ENCODE peak calls at places on chromosomes 6 and 20, in ten cellular contexts. One of them, this sample, is unnamed.

GRCh38 chr20:59153355-59153681 is 10.3 kb upstream of the ZNF831 start:
- DNase-seq in fibroblast of mammary gland: no peak
- DNase-seq in nucleus accumbens: no peak
- DNase-seq in amygdala: peak; percentile 28
- DNase-seq in naive thymus-derived CD4-positive, alpha-beta T cell: no peak
- DNase-seq in CD14-positive monocyte: no peak
- DNase-seq in brain microvascular endothelial cell: no peak
- DNase-seq in NCI-H774: no peak
- DNase-seq in lower leg skin: peak; percentile 92
- DNase-seq in neural crest cell: no peak
- DNase-seq in this sample: no peak

GRCh38 chr6:166907373-166907841 is 48.9 kb downstream of the RNASET2 start:
- DNase-seq in fibroblast of mammary gland: no peak
- DNase-seq in nucleus accumbens: no peak
- DNase-seq in amygdala: no peak
- DNase-seq in naive thymus-derived CD4-positive, alpha-beta T cell: peak; percentile 7
- DNase-seq in CD14-positive monocyte: no peak
- DNase-seq in brain microvascular endothelial cell: no peak
- DNase-seq in NCI-H774: no peak
- DNase-seq in lower leg skin: no peak
- DNase-seq in neural crest cell: no peak
- DNase-seq in this sample: no peak

GRCh38 chr20:20710847-20711315 is 1.6 kb downstream of the RALGAPA2 start:
- DNase-seq in fibroblast of mammary gland: no peak
- DNase-seq in nucleus accumbens: no peak
- DNase-seq in amygdala: no peak
- DNase-seq in naive thymus-derived CD4-positive, alpha-beta T cell: peak; percentile 56
- DNase-seq in CD14-positive monocyte: no peak
- DNase-seq in brain microvascular endothelial cell: no peak
- DNase-seq in NCI-H774: no peak
- DNase-seq in lower leg skin: no peak
- DNase-seq in neural crest cell: no peak
- DNase-seq in this sample: no peak

GRCh38 chr20:24951536-24952047 is 2.5 kb downstream of the CST7 start:
- DNase-seq in fibroblast of mammary gland: no peak
- DNase-seq in nucleus accumbens: no peak
- DNase-seq in amygdala: no peak
- DNase-seq in naive thymus-derived CD4-positive, alpha-beta T cell: no peak
- DNase-seq in CD14-positive monocyte: no peak
- DNase-seq in brain microvascular endothelial cell: no peak
- DNase-seq in NCI-H774: no peak
- DNase-seq in lower leg skin: peak; percentile 65
- DNase-seq in neural crest cell: no peak
- DNase-seq in this sample: no peak

GRCh38 chr6:116158641-116159040 is 32.7 kb upstream of the COL10A1 start:
- DNase-seq in fibroblast of mammary gland: peak; percentile 73
- DNase-seq in nucleus accumbens: no peak
- DNase-seq in amygdala: no peak
- DNase-seq in naive thymus-derived CD4-positive, alpha-beta T cell: no peak
- DNase-seq in CD14-positive monocyte: no peak
- DNase-seq in brain microvascular endothelial cell: no peak
- DNase-seq in NCI-H774: no peak
- DNase-seq in lower leg skin: no peak
- DNase-seq in neural crest cell: no peak
- DNase-seq in this sample: no peak

GRCh38 chr20:50276119-50277063 is 85.8 kb downstream of the CEBPB start:
- DNase-seq in fibroblast of mammary gland: no peak
- DNase-seq in nucleus accumbens: no peak
- DNase-seq in amygdala: no peak
- DNase-seq in naive thymus-derived CD4-positive, alpha-beta T cell: no peak
- DNase-seq in CD14-positive monocyte: peak; percentile 90
- DNase-seq in brain microvascular endothelial cell: no peak
- DNase-seq in NCI-H774: no peak
- DNase-seq in lower leg skin: no peak
- DNase-seq in neural crest cell: no peak
- DNase-seq in this sample: no peak

GRCh38 chr6:21626756-21627155 is 33.2 kb downstream of the SOX4 start:
- DNase-seq in fibroblast of mammary gland: no peak
- DNase-seq in nucleus accumbens: no peak
- DNase-seq in amygdala: no peak
- DNase-seq in naive thymus-derived CD4-positive, alpha-beta T cell: no peak
- DNase-seq in CD14-positive monocyte: no peak
- DNase-seq in brain microvascular endothelial cell: no peak
- DNase-seq in NCI-H774: no peak
- DNase-seq in lower leg skin: no peak
- DNase-seq in neural crest cell: no peak
- DNase-seq in this sample: no peak

GRCh38 chr6:20698675-20699074 is 164.4 kb downstream of the CDKAL1 start:
- DNase-seq in fibroblast of mammary gland: no peak
- DNase-seq in nucleus accumbens: no peak
- DNase-seq in amygdala: no peak
- DNase-seq in naive thymus-derived CD4-positive, alpha-beta T cell: no peak
- DNase-seq in CD14-positive monocyte: no peak
- DNase-seq in brain microvascular endothelial cell: no peak
- DNase-seq in NCI-H774: no peak
- DNase-seq in lower leg skin: no peak
- DNase-seq in neural crest cell: no peak
- DNase-seq in this sample: no peak

GRCh38 chr6:62042444-62042843 is 243.6 kb downstream of the KHDRBS2 start:
- DNase-seq in fibroblast of mammary gland: no peak
- DNase-seq in nucleus accumbens: no peak
- DNase-seq in amygdala: no peak
- DNase-seq in naive thymus-derived CD4-positive, alpha-beta T cell: no peak
- DNase-seq in CD14-positive monocyte: no peak
- DNase-seq in brain microvascular endothelial cell: no peak
- DNase-seq in NCI-H774: no peak
- DNase-seq in lower leg skin: no peak
- DNase-seq in neural crest cell: no peak
- DNase-seq in this sample: no peak

GRCh38 chr20:63740070-63740500 is 509 bp downstream of the SLC2A4RG start:
- DNase-seq in fibroblast of mammary gland: peak; percentile 17
- DNase-seq in nucleus accumbens: no peak
- DNase-seq in amygdala: no peak
- DNase-seq in naive thymus-derived CD4-positive, alpha-beta T cell: peak; percentile 69
- DNase-seq in CD14-positive monocyte: no peak
- DNase-seq in brain microvascular endothelial cell: no peak
- DNase-seq in NCI-H774: peak; percentile 11
- DNase-seq in lower leg skin: peak; percentile 87
- DNase-seq in neural crest cell: no peak
- DNase-seq in this sample: peak; percentile 81

GRCh38 chr6:159984268-159984786 is 15.4 kb downstream of the IGF2R start:
- DNase-seq in fibroblast of mammary gland: peak; percentile 94
- DNase-seq in nucleus accumbens: no peak
- DNase-seq in amygdala: no peak
- DNase-seq in naive thymus-derived CD4-positive, alpha-beta T cell: no peak
- DNase-seq in CD14-positive monocyte: peak; percentile 92
- DNase-seq in brain microvascular endothelial cell: peak; percentile 98
- DNase-seq in NCI-H774: no peak
- DNase-seq in lower leg skin: peak; percentile 63
- DNase-seq in neural crest cell: no peak
- DNase-seq in this sample: no peak

GRCh38 chr20:542777-543368 is 717 bp downstream of the CSNK2A1 start:
- DNase-seq in fibroblast of mammary gland: no peak
- DNase-seq in nucleus accumbens: no peak
- DNase-seq in amygdala: no peak
- DNase-seq in naive thymus-derived CD4-positive, alpha-beta T cell: no peak
- DNase-seq in CD14-positive monocyte: no peak
- DNase-seq in brain microvascular endothelial cell: no peak
- DNase-seq in NCI-H774: no peak
- DNase-seq in lower leg skin: no peak
- DNase-seq in neural crest cell: no peak
- DNase-seq in this sample: no peak

GRCh38 chr6:133131621-133132020 is 109.5 kb upstream of the EYA4 start:
- DNase-seq in fibroblast of mammary gland: no peak
- DNase-seq in nucleus accumbens: no peak
- DNase-seq in amygdala: no peak
- DNase-seq in naive thymus-derived CD4-positive, alpha-beta T cell: no peak
- DNase-seq in CD14-positive monocyte: no peak
- DNase-seq in brain microvascular endothelial cell: no peak
- DNase-seq in NCI-H774: no peak
- DNase-seq in lower leg skin: no peak
- DNase-seq in neural crest cell: no peak
- DNase-seq in this sample: no peak

GRCh38 chr6:54697423-54697822 is 149.1 kb upstream of the FAM83B start:
- DNase-seq in fibroblast of mammary gland: peak; percentile 19
- DNase-seq in nucleus accumbens: no peak
- DNase-seq in amygdala: no peak
- DNase-seq in naive thymus-derived CD4-positive, alpha-beta T cell: no peak
- DNase-seq in CD14-positive monocyte: no peak
- DNase-seq in brain microvascular endothelial cell: no peak
- DNase-seq in NCI-H774: no peak
- DNase-seq in lower leg skin: no peak
- DNase-seq in neural crest cell: no peak
- DNase-seq in this sample: no peak

GRCh38 chr6:36650848-36651247 is 27.7 kb upstream of the CDKN1A start:
- DNase-seq in fibroblast of mammary gland: no peak
- DNase-seq in nucleus accumbens: no peak
- DNase-seq in amygdala: no peak
- DNase-seq in naive thymus-derived CD4-positive, alpha-beta T cell: no peak
- DNase-seq in CD14-positive monocyte: peak; percentile 67
- DNase-seq in brain microvascular endothelial cell: no peak
- DNase-seq in NCI-H774: no peak
- DNase-seq in lower leg skin: no peak
- DNase-seq in neural crest cell: no peak
- DNase-seq in this sample: no peak

GRCh38 chr20:25512709-25513108 is 72.6 kb downstream of the NINL start:
- DNase-seq in fibroblast of mammary gland: no peak
- DNase-seq in nucleus accumbens: no peak
- DNase-seq in amygdala: no peak
- DNase-seq in naive thymus-derived CD4-positive, alpha-beta T cell: no peak
- DNase-seq in CD14-positive monocyte: no peak
- DNase-seq in brain microvascular endothelial cell: no peak
- DNase-seq in NCI-H774: no peak
- DNase-seq in lower leg skin: peak; percentile 32
- DNase-seq in neural crest cell: no peak
- DNase-seq in this sample: no peak

GRCh38 chr20:63672666-63673065 is 14.6 kb downstream of the RTEL1 start:
- DNase-seq in fibroblast of mammary gland: no peak
- DNase-seq in nucleus accumbens: no peak
- DNase-seq in amygdala: no peak
- DNase-seq in naive thymus-derived CD4-positive, alpha-beta T cell: no peak
- DNase-seq in CD14-positive monocyte: no peak
- DNase-seq in brain microvascular endothelial cell: no peak
- DNase-seq in NCI-H774: no peak
- DNase-seq in lower leg skin: no peak
- DNase-seq in neural crest cell: no peak
- DNase-seq in this sample: no peak

GRCh38 chr20:50071039-50071888 is 41.7 kb downstream of the UBE2V1 start:
- DNase-seq in fibroblast of mammary gland: peak; percentile 68
- DNase-seq in nucleus accumbens: no peak
- DNase-seq in amygdala: peak; percentile 76
- DNase-seq in naive thymus-derived CD4-positive, alpha-beta T cell: peak; percentile 81
- DNase-seq in CD14-positive monocyte: peak; percentile 87
- DNase-seq in brain microvascular endothelial cell: peak; percentile 63
- DNase-seq in NCI-H774: peak; percentile 78
- DNase-seq in lower leg skin: peak; percentile 98
- DNase-seq in neural crest cell: peak; percentile 100
- DNase-seq in this sample: peak; percentile 99

GRCh38 chr6:119978274-119978889 is 628.8 kb upstream of the MAN1A1 start:
- DNase-seq in fibroblast of mammary gland: peak; percentile 45
- DNase-seq in nucleus accumbens: no peak
- DNase-seq in amygdala: no peak
- DNase-seq in naive thymus-derived CD4-positive, alpha-beta T cell: no peak
- DNase-seq in CD14-positive monocyte: no peak
- DNase-seq in brain microvascular endothelial cell: peak; percentile 12
- DNase-seq in NCI-H774: no peak
- DNase-seq in lower leg skin: no peak
- DNase-seq in neural crest cell: no peak
- DNase-seq in this sample: no peak

GRCh38 chr6:159645659-159646058 is 47.4 kb downstream of the SOD2 start:
- DNase-seq in fibroblast of mammary gland: no peak
- DNase-seq in nucleus accumbens: no peak
- DNase-seq in amygdala: no peak
- DNase-seq in naive thymus-derived CD4-positive, alpha-beta T cell: no peak
- DNase-seq in CD14-positive monocyte: no peak
- DNase-seq in brain microvascular endothelial cell: no peak
- DNase-seq in NCI-H774: no peak
- DNase-seq in lower leg skin: no peak
- DNase-seq in neural crest cell: no peak
- DNase-seq in this sample: no peak

GRCh38 chr6:37038297-37039198 is 33.1 kb downstream of the FGD2 start:
- DNase-seq in fibroblast of mammary gland: peak; percentile 74
- DNase-seq in nucleus accumbens: no peak
- DNase-seq in amygdala: no peak
- DNase-seq in naive thymus-derived CD4-positive, alpha-beta T cell: no peak
- DNase-seq in CD14-positive monocyte: no peak
- DNase-seq in brain microvascular endothelial cell: no peak
- DNase-seq in NCI-H774: no peak
- DNase-seq in lower leg skin: no peak
- DNase-seq in neural crest cell: no peak
- DNase-seq in this sample: no peak

GRCh38 chr6:168704678-168705077 is 263.7 kb downstream of the SMOC2 start:
- DNase-seq in fibroblast of mammary gland: no peak
- DNase-seq in nucleus accumbens: no peak
- DNase-seq in amygdala: no peak
- DNase-seq in naive thymus-derived CD4-positive, alpha-beta T cell: no peak
- DNase-seq in CD14-positive monocyte: no peak
- DNase-seq in brain microvascular endothelial cell: no peak
- DNase-seq in NCI-H774: no peak
- DNase-seq in lower leg skin: no peak
- DNase-seq in neural crest cell: no peak
- DNase-seq in this sample: no peak

GRCh38 chr20:17556842-17557674 is 12.8 kb upstream of the DSTN start:
- DNase-seq in fibroblast of mammary gland: peak; percentile 47
- DNase-seq in nucleus accumbens: no peak
- DNase-seq in amygdala: no peak
- DNase-seq in naive thymus-derived CD4-positive, alpha-beta T cell: no peak
- DNase-seq in CD14-positive monocyte: no peak
- DNase-seq in brain microvascular endothelial cell: no peak
- DNase-seq in NCI-H774: peak; percentile 40
- DNase-seq in lower leg skin: peak; percentile 94
- DNase-seq in neural crest cell: no peak
- DNase-seq in this sample: no peak

GRCh38 chr20:40663991-40664880 is 24.8 kb downstream of the MAFB start:
- DNase-seq in fibroblast of mammary gland: no peak
- DNase-seq in nucleus accumbens: no peak
- DNase-seq in amygdala: no peak
- DNase-seq in naive thymus-derived CD4-positive, alpha-beta T cell: no peak
- DNase-seq in CD14-positive monocyte: no peak
- DNase-seq in brain microvascular endothelial cell: no peak
- DNase-seq in NCI-H774: peak; percentile 20
- DNase-seq in lower leg skin: no peak
- DNase-seq in neural crest cell: no peak
- DNase-seq in this sample: no peak

GRCh38 chr6:139776051-139776450 is 401.6 kb upstream of the CITED2 start:
- DNase-seq in fibroblast of mammary gland: no peak
- DNase-seq in nucleus accumbens: no peak
- DNase-seq in amygdala: no peak
- DNase-seq in naive thymus-derived CD4-positive, alpha-beta T cell: no peak
- DNase-seq in CD14-positive monocyte: no peak
- DNase-seq in brain microvascular endothelial cell: no peak
- DNase-seq in NCI-H774: peak; percentile 25
- DNase-seq in lower leg skin: no peak
- DNase-seq in neural crest cell: peak; percentile 12
- DNase-seq in this sample: no peak

GRCh38 chr6:166438211-166438861 is 55.6 kb upstream of the MPC1 start:
- DNase-seq in fibroblast of mammary gland: no peak
- DNase-seq in nucleus accumbens: no peak
- DNase-seq in amygdala: no peak
- DNase-seq in naive thymus-derived CD4-positive, alpha-beta T cell: no peak
- DNase-seq in CD14-positive monocyte: no peak
- DNase-seq in brain microvascular endothelial cell: no peak
- DNase-seq in NCI-H774: no peak
- DNase-seq in lower leg skin: peak; percentile 74
- DNase-seq in neural crest cell: no peak
- DNase-seq in this sample: no peak

GRCh38 chr20:45518282-45518681 is 2.9 kb upstream of the SPINT3 start:
- DNase-seq in fibroblast of mammary gland: peak; percentile 11
- DNase-seq in nucleus accumbens: no peak
- DNase-seq in amygdala: no peak
- DNase-seq in naive thymus-derived CD4-positive, alpha-beta T cell: no peak
- DNase-seq in CD14-positive monocyte: no peak
- DNase-seq in brain microvascular endothelial cell: no peak
- DNase-seq in NCI-H774: no peak
- DNase-seq in lower leg skin: no peak
- DNase-seq in neural crest cell: no peak
- DNase-seq in this sample: no peak

GRCh38 chr6:8839626-8840025 is 404.3 kb upstream of the SLC35B3 start:
- DNase-seq in fibroblast of mammary gland: no peak
- DNase-seq in nucleus accumbens: no peak
- DNase-seq in amygdala: no peak
- DNase-seq in naive thymus-derived CD4-positive, alpha-beta T cell: no peak
- DNase-seq in CD14-positive monocyte: no peak
- DNase-seq in brain microvascular endothelial cell: no peak
- DNase-seq in NCI-H774: no peak
- DNase-seq in lower leg skin: no peak
- DNase-seq in neural crest cell: no peak
- DNase-seq in this sample: no peak